ENCODE peak calls at places on chromosomes 5 and 9, in eight cellular contexts. I is left colon; E is stimulated activated naive CD8-positive, alpha-beta T cell treated with anti-CD3 and anti-CD28 coated beads, Interleukin-15, Interleukin-2, amounts not matched to agents 100 U/mL and 50 U/mL, for 24 hours; Y is GM13976; J is astrocyte of the spinal cord; R is HEK293T; D is naive thymus-derived CD8-positive, alpha-beta T cell; K is AG20443. T is an unnamed sample.

GRCh38 chr5:103774736-103775135 is 212.1 kb upstream of the NUDT12 start:
- DNase-seq in I (no peak), E (no peak), Y (no peak), J (no peak), R (no peak), D (no peak), K (no peak), T (no peak)

GRCh38 chr9:75265525-75265972 is 177.2 kb downstream of the OSTF1 start:
- DNase-seq in I (peak; percentile 44), E (peak; percentile 49), Y (peak; percentile 37), J (peak; percentile 48), R (peak; percentile 55), D (peak; percentile 53), K (peak; percentile 60), T (peak; percentile 44)

GRCh38 chr9:126361810-126362238 is 35.2 kb downstream of the MVB12B start:
- DNase-seq in I (no peak), E (no peak), Y (no peak), J (no peak), R (no peak), D (no peak), K (no peak), T (no peak)

GRCh38 chr9:134489621-134490380 is 151.8 kb upstream of the COL5A1 start:
- DNase-seq in I (no peak), E (no peak), Y (no peak), J (no peak), R (no peak), D (no peak), K (no peak), T (no peak)

GRCh38 chr9:93304574-93305496 is 120.9 kb downstream of the WNK2 start:
- DNase-seq in I (peak; percentile 61), E (peak; percentile 16), Y (no peak), J (peak; percentile 55), R (peak; percentile 61), D (no peak), K (peak; percentile 87), T (peak; percentile 69)

GRCh38 chr5:65855758-65856157 is 70.6 kb upstream of the ERBIN start:
- DNase-seq in I (no peak), E (no peak), Y (no peak), J (no peak), R (no peak), D (no peak), K (no peak), T (no peak)

GRCh38 chr9:85344901-85345300 is 396.9 kb downstream of the AGTPBP1 start:
- DNase-seq in I (no peak), E (no peak), Y (no peak), J (peak; percentile 22), R (no peak), D (no peak), K (no peak), T (no peak)

GRCh38 chr9:103537426-103537825 is 542.3 kb downstream of the CYLC2 start:
- DNase-seq in I (no peak), E (no peak), Y (no peak), J (no peak), R (no peak), D (no peak), K (no peak), T (no peak)

GRCh38 chr5:5179079-5179478 is 38.9 kb downstream of the ADAMTS16 start:
- DNase-seq in I (no peak), E (no peak), Y (no peak), J (no peak), R (no peak), D (no peak), K (no peak), T (no peak)

GRCh38 chr9:129781991-129782390 is 21.0 kb upstream of the TOR1B start:
- DNase-seq in I (no peak), E (no peak), Y (no peak), J (no peak), R (no peak), D (no peak), K (peak; percentile 29), T (no peak)

GRCh38 chr5:43161244-43161643 is 30.8 kb upstream of the NIM1K start:
- DNase-seq in I (no peak), E (peak; percentile 5), Y (no peak), J (no peak), R (no peak), D (peak; percentile 32), K (no peak), T (no peak)

GRCh38 chr5:76106149-76106548 is 23.0 kb downstream of the SV2C start:
- DNase-seq in I (no peak), E (no peak), Y (no peak), J (no peak), R (no peak), D (no peak), K (no peak), T (no peak)

GRCh38 chr9:20012232-20012631 is 223.4 kb upstream of the SLC24A2 start:
- DNase-seq in I (no peak), E (no peak), Y (no peak), J (no peak), R (no peak), D (no peak), K (no peak), T (no peak)

GRCh38 chr9:105901514-105902109 is 207.3 kb downstream of the TMEM38B start:
- DNase-seq in I (peak; percentile 16), E (peak; percentile 20), Y (peak; percentile 56), J (peak; percentile 46), R (peak; percentile 66), D (no peak), K (peak; percentile 33), T (peak; percentile 48)

GRCh38 chr5:68381060-68381459 is 165.5 kb downstream of the PIK3R1 start:
- DNase-seq in I (no peak), E (no peak), Y (no peak), J (no peak), R (no peak), D (no peak), K (no peak), T (no peak)

GRCh38 chr5:169548315-169548714 is 35.3 kb upstream of the SPDL1 start:
- DNase-seq in I (no peak), E (no peak), Y (no peak), J (peak; percentile 52), R (peak; percentile 26), D (no peak), K (peak; percentile 59), T (no peak)

GRCh38 chr5:52948418-52949076 is 40.6 kb upstream of the ITGA2 start:
- DNase-seq in I (peak; percentile 47), E (peak; percentile 51), Y (peak; percentile 59), J (peak; percentile 93), R (peak; percentile 63), D (peak; percentile 59), K (peak; percentile 68), T (peak; percentile 56)

GRCh38 chr9:5450360-5451051 is at the start of gene CD274:
- DNase-seq in I (peak; percentile 95), E (peak; percentile 92), Y (peak; percentile 73), J (peak; percentile 90), R (peak; percentile 63), D (peak; percentile 81), K (peak; percentile 93), T (peak; percentile 69)

GRCh38 chr5:67115238-67115637 is 81.4 kb downstream of the CD180 start:
- DNase-seq in I (no peak), E (no peak), Y (no peak), J (no peak), R (no peak), D (no peak), K (no peak), T (no peak)

GRCh38 chr9:14119694-14120514 is 194.0 kb downstream of the NFIB start:
- DNase-seq in I (no peak), E (no peak), Y (no peak), J (peak; percentile 61), R (no peak), D (no peak), K (peak; percentile 13), T (no peak)

GRCh38 chr5:150763023-150763793 is 4.4 kb upstream of the DCTN4 start:
- DNase-seq in I (peak; percentile 23), E (no peak), Y (no peak), J (peak; percentile 53), R (no peak), D (no peak), K (peak; percentile 54), T (no peak)

GRCh38 chr5:36644727-36645126 is 38.3 kb downstream of the SLC1A3 start:
- DNase-seq in I (no peak), E (no peak), Y (no peak), J (no peak), R (no peak), D (no peak), K (no peak), T (no peak)

GRCh38 chr9:110890416-110890815 is 147.9 kb downstream of the LPAR1 start:
- DNase-seq in I (no peak), E (no peak), Y (no peak), J (no peak), R (no peak), D (no peak), K (no peak), T (no peak)

GRCh38 chr5:99320461-99320860 is 391.7 kb upstream of the CHD1 start:
- DNase-seq in I (no peak), E (no peak), Y (no peak), J (no peak), R (peak; percentile 7), D (no peak), K (no peak), T (no peak)

GRCh38 chr5:14223372-14223771 is 80.2 kb downstream of the TRIO start:
- DNase-seq in I (no peak), E (no peak), Y (no peak), J (no peak), R (no peak), D (no peak), K (no peak), T (no peak)

GRCh38 chr9:113772121-113772885 is 103.8 kb upstream of the ZNF618 start:
- DNase-seq in I (no peak), E (no peak), Y (no peak), J (peak; percentile 69), R (no peak), D (no peak), K (peak; percentile 66), T (no peak)

GRCh38 chr9:114551750-114552685 is 35.6 kb upstream of the ATP6V1G1 start:
- DNase-seq in I (peak; percentile 8), E (no peak), Y (no peak), J (peak; percentile 97), R (peak; percentile 77), D (no peak), K (peak; percentile 96), T (no peak)

GRCh38 chr5:15499528-15500325 is at the start of gene FBXL7:
- DNase-seq in I (peak; percentile 44), E (peak; percentile 6), Y (peak; percentile 39), J (peak; percentile 85), R (peak; percentile 69), D (no peak), K (peak; percentile 93), T (peak; percentile 40)

GRCh38 chr5:76813982-76814562 is 4.8 kb upstream of the F2RL1 start:
- DNase-seq in I (no peak), E (no peak), Y (no peak), J (peak; percentile 94), R (no peak), D (no peak), K (peak; percentile 57), T (no peak)

GRCh38 chr9:107484117-107484723 is 5.3 kb downstream of the KLF4 start:
- DNase-seq in I (no peak), E (no peak), Y (peak; percentile 57), J (peak; percentile 81), R (peak; percentile 37), D (no peak), K (peak; percentile 47), T (peak; percentile 62)

GRCh38 chr9:5499889-5500398 is 10.4 kb upstream of the PDCD1LG2 start:
- DNase-seq in I (no peak), E (no peak), Y (no peak), J (peak; percentile 73), R (no peak), D (no peak), K (no peak), T (no peak)

GRCh38 chr5:74149395-74149794 is 491.1 kb downstream of the ENC1 start:
- DNase-seq in I (peak; percentile 36), E (no peak), Y (no peak), J (peak; percentile 82), R (no peak), D (no peak), K (peak; percentile 67), T (no peak)

GRCh38 chr9:7491641-7492040 is 307.9 kb downstream of the DMAC1 start:
- DNase-seq in I (no peak), E (no peak), Y (no peak), J (no peak), R (no peak), D (no peak), K (no peak), T (no peak)

GRCh38 chr9:25602366-25603044 is 75.7 kb downstream of the TUSC1 start:
- DNase-seq in I (peak; percentile 11), E (no peak), Y (no peak), J (no peak), R (no peak), D (no peak), K (no peak), T (no peak)